ENCODE peak calls at places on chromosome X, in eight cellular contexts. K is GM23248, W is SK-N-SH, E is OCI-LY7, O is PC-3, U is HCT116, N is hepatocyte, B is GM23338. Z is an unnamed sample.

GRCh38 chrX:44223150-44223549 is 120.3 kb downstream of the EFHC2 start:
- DNase-seq in K (peak), W (no peak), E (no peak), O (peak), U (peak), N (no peak), B (no peak), Z (no peak)

GRCh38 chrX:17377047-17377692 is 2.2 kb downstream of the NHS start:
- DNase-seq in K (peak), W (peak), E (no peak), O (no peak), U (peak), N (peak), B (peak), Z (no peak)

GRCh38 chrX:20857746-20858145 is 516.5 kb upstream of the CNKSR2 start:
- DNase-seq in K (peak), W (no peak), E (no peak), O (peak), U (no peak), N (no peak), B (no peak), Z (no peak)

GRCh38 chrX:150017868-150018267 is 79.6 kb upstream of the EOLA2 start:
- DNase-seq in K (no peak), W (no peak), E (no peak), O (no peak), U (no peak), N (no peak), B (no peak), Z (no peak)

GRCh38 chrX:149453911-149454820 is 50.9 kb downstream of the IDS start:
- DNase-seq in K (peak), W (no peak), E (no peak), O (no peak), U (no peak), N (no peak), B (no peak), Z (no peak)

GRCh38 chrX:16873106-16873505 is 2.9 kb upstream of the RBBP7 start:
- DNase-seq in K (no peak), W (no peak), E (peak), O (peak), U (no peak), N (no peak), B (no peak), Z (no peak)

GRCh38 chrX:101390664-101391525 is at the start of gene RPL36A:
- DNase-seq in K (peak), W (peak), E (peak), O (peak), U (peak), N (peak), B (peak), Z (peak)

GRCh38 chrX:103356023-103356798 is at the start of gene TCEAL9:
- DNase-seq in K (peak), W (peak), E (peak), O (peak), U (peak), N (peak), B (peak), Z (no peak)

GRCh38 chrX:45851434-45851991 is 650.8 kb upstream of the DIPK2B start:
- DNase-seq in K (peak), W (peak), E (no peak), O (peak), U (peak), N (peak), B (peak), Z (peak)

GRCh38 chrX:53494427-53494826 is 60.3 kb upstream of the HSD17B10 start:
- DNase-seq in K (peak), W (peak), E (no peak), O (peak), U (no peak), N (peak), B (no peak), Z (no peak)
- TF ChIP-seq EZH2phosphoT487 in K (no peak), W (no peak), E (no peak), O (no peak), U (no peak), N (no peak), B (no peak), Z (no peak)

GRCh38 chrX:38750551-38750950 is 50.7 kb upstream of the MID1IP1 start:
- DNase-seq in K (no peak), W (no peak), E (no peak), O (no peak), U (no peak), N (no peak), B (no peak), Z (no peak)

GRCh38 chrX:38755319-38755718 is 45.9 kb upstream of the MID1IP1 start:
- DNase-seq in K (no peak), W (no peak), E (no peak), O (no peak), U (no peak), N (no peak), B (no peak), Z (peak)

GRCh38 chrX:38754102-38754790 is 47.0 kb upstream of the MID1IP1 start:
- DNase-seq in K (peak), W (peak), E (peak), O (peak), U (peak), N (peak), B (peak), Z (peak)
- TF ChIP-seq EZH2phosphoT487 in K (no peak), W (no peak), E (no peak), O (no peak), U (no peak), N (no peak), B (no peak), Z (no peak)

DNA sequence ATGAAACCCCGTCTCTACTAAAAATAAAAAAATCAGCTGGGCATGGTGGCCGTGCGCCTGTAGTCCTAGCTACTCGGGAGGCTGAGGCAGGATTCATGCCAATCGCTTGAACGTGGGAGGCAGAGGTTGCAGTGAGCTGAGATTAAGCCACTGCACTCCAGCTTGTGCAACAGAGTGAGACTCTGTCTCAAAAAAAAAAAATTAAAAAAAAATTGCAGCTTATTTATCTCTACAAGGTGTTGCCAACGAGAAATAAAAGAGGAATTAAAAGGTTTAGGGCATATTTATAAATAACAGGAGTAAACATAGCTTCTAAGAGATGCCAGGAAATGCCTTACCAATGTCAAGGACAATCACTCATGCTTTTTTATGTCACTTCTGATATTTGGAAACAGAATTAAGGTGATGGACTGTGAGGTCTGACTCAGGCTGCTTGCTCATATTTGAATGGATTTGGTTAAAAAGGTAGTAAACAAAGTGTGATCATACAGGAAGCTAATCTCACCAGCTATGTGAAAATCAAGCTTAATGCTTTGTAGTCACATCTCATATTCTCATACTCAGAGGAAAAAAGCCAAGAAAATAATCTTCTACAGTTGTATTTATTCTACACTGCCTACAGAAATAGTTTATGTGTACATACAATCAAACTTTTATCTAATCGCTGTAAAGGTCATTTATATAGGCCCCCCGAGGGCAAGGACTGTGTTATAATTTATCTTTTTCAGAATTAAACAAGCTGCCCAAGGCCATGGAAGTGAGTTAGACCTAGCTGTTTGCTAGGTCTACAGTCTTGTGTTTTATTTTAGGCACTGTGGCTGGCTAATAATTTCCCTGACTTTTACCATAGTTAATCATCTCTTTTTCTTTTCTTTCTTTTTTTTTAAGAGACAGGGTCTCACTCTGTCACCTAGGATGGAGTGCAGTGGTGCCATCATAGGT is 61.1 kb upstream of the RBMX start:
- DNase-seq in K (no peak), W (no peak), E (no peak), O (peak), U (no peak), N (no peak), B (no peak), Z (no peak)
- TF ChIP-seq EZH2phosphoT487 in K (no peak), W (no peak), E (no peak), O (no peak), U (no peak), N (no peak), B (no peak), Z (no peak)

GRCh38 chrX:47047989-47048388 is 30.3 kb upstream of the RGN start:
- DNase-seq in K (no peak), W (no peak), E (no peak), O (peak), U (no peak), N (peak), B (no peak), Z (no peak)
- TF ChIP-seq EZH2phosphoT487 in K (no peak), W (no peak), E (no peak), O (no peak), U (no peak), N (no peak), B (no peak), Z (no peak)

DNA sequence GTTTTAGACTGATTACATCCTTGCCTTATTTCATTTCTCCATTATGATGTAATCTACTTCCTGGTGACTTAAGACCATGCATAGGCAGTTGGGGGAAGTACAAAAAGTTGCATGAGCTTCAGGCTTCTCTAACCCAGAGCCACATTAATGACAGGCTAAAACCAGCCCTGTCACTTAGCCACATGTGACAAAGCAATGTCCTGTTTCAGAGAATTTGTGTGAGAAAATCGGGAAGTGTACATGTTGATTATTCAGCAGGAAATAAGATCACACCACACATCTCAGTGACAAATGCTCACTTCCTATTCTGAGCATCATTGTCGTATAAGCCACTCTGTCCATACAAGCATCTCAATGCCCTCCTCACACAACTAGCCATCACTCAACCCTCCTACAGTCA is 98.5 kb upstream of the MAGEB16 start:
- DNase-seq in K (no peak), W (no peak), E (no peak), O (no peak), U (no peak), N (no peak), B (no peak), Z (no peak)
- TF ChIP-seq EZH2phosphoT487 in K (no peak), W (no peak), E (no peak), O (no peak), U (no peak), N (no peak), B (no peak), Z (no peak)

GRCh38 chrX:7647826-7648225 is 195.1 kb upstream of the VCX start:
- DNase-seq in K (no peak), W (no peak), E (no peak), O (no peak), U (no peak), N (no peak), B (no peak), Z (no peak)
- TF ChIP-seq EZH2phosphoT487 in K (no peak), W (no peak), E (no peak), O (no peak), U (no peak), N (no peak), B (no peak), Z (no peak)

GRCh38 chrX:1534321-1535168 is 2.4 kb downstream of the P2RY8 start:
- DNase-seq in K (no peak), W (no peak), E (peak), O (no peak), U (no peak), N (no peak), B (peak), Z (peak)
- TF ChIP-seq EZH2phosphoT487 in K (no peak), W (no peak), E (no peak), O (no peak), U (no peak), N (no peak), B (no peak), Z (no peak)